ENCODE peak calls at places on chromosomes 4 and X, in eight cellular contexts. Z is fibroblast of lung, H is cardiac muscle cell, X is HCT116, J is endothelial cell of umbilical vein, N is lower leg skin, I is GM23338, O is GM13977. U is an unnamed sample.

GRCh38 chrX:13855689-13856425 is 39.0 kb upstream of the GPM6B start:
- DNase-seq in Z (peak; percentile 10), H (no peak), X (no peak), J (no peak), N (no peak), I (no peak), O (no peak), U (no peak)

GRCh38 chrX:15672886-15673285 is 8.3 kb upstream of the CLTRN start:
- DNase-seq in Z (no peak), H (no peak), X (no peak), J (no peak), N (no peak), I (no peak), O (no peak), U (no peak)

GRCh38 chrX:16444353-16444752 is 205.6 kb upstream of the S100G start:
- DNase-seq in Z (peak; percentile 63), H (no peak), X (no peak), J (no peak), N (no peak), I (no peak), O (no peak), U (no peak)

GRCh38 chr4:11782859-11783258 is 354.2 kb upstream of the HS3ST1 start:
- DNase-seq in Z (no peak), H (no peak), X (no peak), J (no peak), N (no peak), I (no peak), O (no peak), U (no peak)

GRCh38 chrX:110477593-110478228 is 119.1 kb downstream of the RTL9 start:
- DNase-seq in Z (no peak), H (no peak), X (no peak), J (no peak), N (no peak), I (no peak), O (no peak), U (no peak)

GRCh38 chr4:1872918-1873269 is 1.7 kb downstream of the NSD2 start:
- DNase-seq in Z (peak; percentile 58), H (no peak), X (no peak), J (peak; percentile 67), N (no peak), I (no peak), O (peak; percentile 59), U (peak; percentile 58)

GRCh38 chr4:4362991-4363697 is 23.8 kb upstream of the NSG1 start:
- DNase-seq in Z (no peak), H (no peak), X (no peak), J (no peak), N (no peak), I (no peak), O (no peak), U (no peak)

GRCh38 chr4:24477919-24478318 is 106.4 kb downstream of the DHX15 start:
- DNase-seq in Z (peak; percentile 84), H (peak; percentile 12), X (no peak), J (peak; percentile 21), N (no peak), I (peak; percentile 42), O (no peak), U (no peak)

GRCh38 chrX:98412058-98412457 is 1528.3 kb downstream of the RPA4 start:
- DNase-seq in Z (no peak), H (no peak), X (no peak), J (no peak), N (no peak), I (no peak), O (no peak), U (no peak)

GRCh38 chrX:152177497-152178269 is 39.3 kb upstream of the MAGEA10 start:
- DNase-seq in Z (no peak), H (no peak), X (no peak), J (no peak), N (no peak), I (no peak), O (no peak), U (no peak)

GRCh38 chrX:113305496-113305895 is 464.9 kb upstream of the AMOT start:
- DNase-seq in Z (peak; percentile 0), H (no peak), X (no peak), J (no peak), N (no peak), I (no peak), O (no peak), U (no peak)

GRCh38 chrX:136806891-136807410 is 26.2 kb upstream of the ARHGEF6 start:
- DNase-seq in Z (no peak), H (no peak), X (no peak), J (no peak), N (no peak), I (no peak), O (no peak), U (no peak)

GRCh38 chrX:108464604-108465003 is 25.0 kb downstream of the COL4A5 start:
- DNase-seq in Z (no peak), H (no peak), X (no peak), J (no peak), N (no peak), I (peak; percentile 58), O (no peak), U (no peak)

GRCh38 chr4:52560844-52561280 is 98.2 kb downstream of the USP46 start:
- DNase-seq in Z (no peak), H (peak; percentile 28), X (no peak), J (no peak), N (no peak), I (no peak), O (no peak), U (no peak)

GRCh38 chrX:22533898-22534297 is 261.2 kb downstream of the CBLL2 start:
- DNase-seq in Z (peak; percentile 6), H (peak; percentile 11), X (peak; percentile 12), J (no peak), N (no peak), I (peak; percentile 31), O (no peak), U (no peak)

GRCh38 chr4:99221980-99222379 is 2.9 kb upstream of the ADH6 start:
- DNase-seq in Z (peak; percentile 81), H (no peak), X (no peak), J (no peak), N (no peak), I (peak; percentile 51), O (no peak), U (no peak)

GRCh38 chr4:53060278-53060677 is 198.2 kb downstream of the RASL11B start:
- DNase-seq in Z (no peak), H (no peak), X (no peak), J (no peak), N (no peak), I (no peak), O (no peak), U (no peak)

GRCh38 chr4:76950052-76950845 is 697 bp downstream of the SEPTIN11 start:
- DNase-seq in Z (peak; percentile 60), H (peak; percentile 60), X (no peak), J (peak; percentile 45), N (peak; percentile 92), I (peak; percentile 35), O (peak; percentile 61), U (peak; percentile 74)

GRCh38 chr4:158624889-158625478 is 46.7 kb downstream of the C4orf46 start:
- DNase-seq in Z (peak; percentile 83), H (peak; percentile 59), X (peak; percentile 58), J (peak; percentile 63), N (no peak), I (peak; percentile 86), O (peak; percentile 24), U (no peak)

GRCh38 chrX:136711147-136711546 is 63.2 kb downstream of the CD40LG start:
- DNase-seq in Z (peak; percentile 54), H (peak; percentile 28), X (no peak), J (peak; percentile 29), N (no peak), I (peak; percentile 27), O (no peak), U (peak; percentile 41)

GRCh38 chrX:102516314-102516936 is at the start of gene TMSB15A:
- DNase-seq in Z (peak; percentile 57), H (peak; percentile 75), X (no peak), J (peak; percentile 31), N (peak; percentile 90), I (peak; percentile 84), O (peak; percentile 65), U (peak; percentile 68)

GRCh38 chrX:38970845-38971244 is 169.6 kb downstream of the MID1IP1 start:
- DNase-seq in Z (no peak), H (no peak), X (no peak), J (no peak), N (no peak), I (no peak), O (no peak), U (peak; percentile 63)

GRCh38 chr4:110022457-110022856 is 109.8 kb downstream of the EGF start:
- DNase-seq in Z (no peak), H (no peak), X (no peak), J (no peak), N (no peak), I (no peak), O (no peak), U (no peak)

GRCh38 chr4:3145251-3145908 is 70.9 kb downstream of the HTT start:
- DNase-seq in Z (peak; percentile 60), H (peak; percentile 15), X (no peak), J (peak; percentile 25), N (no peak), I (no peak), O (no peak), U (no peak)
- TF ChIP-seq CTCF in Z (peak; percentile 26), H (no peak), X (peak; percentile 17), J (no peak), N (no peak), I (no peak), O (no peak), U (no peak)

GRCh38 chr4:68271851-68272756 is 26.6 kb upstream of the TMPRSS11B start:
- DNase-seq in Z (peak; percentile 76), H (peak; percentile 35), X (peak; percentile 21), J (peak; percentile 73), N (no peak), I (peak; percentile 70), O (peak; percentile 45), U (peak; percentile 11)
- TF ChIP-seq CTCF in Z (peak; percentile 65), H (peak; percentile 71), X (peak; percentile 64), J (peak; percentile 42), N (no peak), I (peak; percentile 64), O (peak; percentile 67), U (peak; percentile 80)

DNA sequence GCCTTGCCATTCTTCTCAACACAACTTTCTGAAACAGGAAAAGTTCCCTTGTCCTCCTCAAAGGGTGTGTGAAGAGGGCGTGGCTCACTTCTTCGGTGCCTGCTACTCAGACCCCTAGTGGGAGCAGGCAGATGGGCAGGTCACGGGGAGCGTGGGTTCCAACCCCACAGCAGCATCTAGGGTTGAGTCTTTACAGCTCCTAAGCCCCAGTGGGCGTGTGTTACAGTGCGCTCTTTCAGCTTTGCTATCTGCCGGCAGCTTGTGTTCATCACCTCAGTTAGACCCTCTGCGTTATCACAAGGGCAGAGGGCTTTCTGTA is 57.5 kb upstream of the KLF3 start:
- DNase-seq in Z (no peak), H (no peak), X (no peak), J (no peak), N (no peak), I (no peak), O (no peak), U (peak; percentile 7)
- TF ChIP-seq CTCF in Z (no peak), H (no peak), X (no peak), J (no peak), N (no peak), I (no peak), O (no peak), U (no peak)

DNA sequence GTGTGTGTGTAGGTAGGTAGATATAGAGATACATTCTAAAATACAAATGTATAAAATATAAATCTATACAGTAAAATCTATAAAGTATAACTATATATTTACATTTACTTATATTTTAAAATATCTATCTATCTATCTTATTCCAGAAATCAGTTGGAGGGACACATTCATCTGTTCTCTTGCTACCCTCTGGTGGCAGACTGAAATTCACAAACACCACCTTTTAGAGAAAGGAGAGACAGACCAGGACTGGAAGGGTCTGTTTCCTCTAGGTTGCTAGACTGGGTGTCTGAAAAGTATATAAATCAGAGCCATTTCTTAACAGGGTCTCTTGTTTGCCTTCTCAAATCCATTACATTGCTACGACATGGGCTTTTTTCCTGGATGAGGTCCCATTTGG is 343.0 kb downstream of the OPHN1 start:
- DNase-seq in Z (no peak), H (no peak), X (no peak), J (no peak), N (no peak), I (peak; percentile 16), O (no peak), U (no peak)
- TF ChIP-seq CTCF in Z (no peak), H (no peak), X (no peak), J (no peak), N (no peak), I (peak; percentile 50), O (no peak), U (no peak)